ENCODE peak calls at places on chromosomes 7 and 10, in five cellular contexts. O, X, R, Z and F are unnamed samples.

GRCh38 chr7:140225562-140226249 is 48.9 kb upstream of the KDM7A start:
- DNase-seq in O (no peak), X (no peak), R (no peak), Z (no peak), F (no peak)

GRCh38 chr7:127348247-127348631 is 44.3 kb downstream of the ZNF800 start:
- DNase-seq in O (no peak), X (no peak), R (no peak), Z (no peak), F (no peak)

GRCh38 chr10:73910401-73910763 is 550 bp upstream of the PLAU start:
- DNase-seq in O (peak), X (no peak), R (no peak), Z (no peak), F (no peak)

GRCh38 chr7:104983620-104984539 is 30.1 kb upstream of the KMT2E start:
- DNase-seq in O (peak), X (peak), R (peak), Z (peak), F (peak)

GRCh38 chr7:111741811-111742240 is 179.5 kb upstream of the IMMP2L start:
- DNase-seq in O (peak), X (peak), R (peak), Z (peak), F (no peak)

GRCh38 chr10:34908472-34908871 is 93.4 kb upstream of the PARD3 start:
- DNase-seq in O (peak), X (no peak), R (no peak), Z (no peak), F (no peak)

GRCh38 chr7:108000875-108001758 is 1.8 kb downstream of the LAMB1 start:
- DNase-seq in O (peak), X (peak), R (no peak), Z (no peak), F (peak)

GRCh38 chr10:49539320-49539885 is 482 bp upstream of the ERCC6 start:
- DNase-seq in O (peak), X (peak), R (peak), Z (peak), F (peak)

GRCh38 chr7:128152721-128153120 is 88.4 kb upstream of the LEP start:
- DNase-seq in O (no peak), X (no peak), R (no peak), Z (no peak), F (no peak)

GRCh38 chr10:71719042-71719441 is 536 bp downstream of the C10orf105 start:
- DNase-seq in O (no peak), X (peak), R (no peak), Z (peak), F (no peak)

GRCh38 chr7:129635300-129636029 is 23.9 kb downstream of the NRF1 start:
- DNase-seq in O (peak), X (peak), R (peak), Z (peak), F (no peak)

GRCh38 chr7:96486681-96487080 is 164.8 kb upstream of the SLC25A13 start:
- DNase-seq in O (no peak), X (no peak), R (no peak), Z (no peak), F (no peak)

GRCh38 chr10:46236941-46237681 is 49.7 kb upstream of the ANTXRL start:
- DNase-seq in O (no peak), X (no peak), R (no peak), Z (no peak), F (no peak)

GRCh38 chr7:29447828-29448227 is 115.8 kb upstream of the PRR15 start:
- DNase-seq in O (no peak), X (no peak), R (no peak), Z (no peak), F (no peak)

GRCh38 chr10:123804716-123805115 is 86.9 kb downstream of the CPXM2 start:
- DNase-seq in O (no peak), X (no peak), R (no peak), Z (no peak), F (no peak)

GRCh38 chr10:72126184-72126871 is 38.0 kb upstream of the SPOCK2 start:
- DNase-seq in O (peak), X (no peak), R (no peak), Z (no peak), F (no peak)

GRCh38 chr7:138169441-138169851 is 93.2 kb downstream of the AKR1D1 start:
- DNase-seq in O (no peak), X (no peak), R (no peak), Z (no peak), F (no peak)

GRCh38 chr10:116073025-116073424 is 200.0 kb downstream of the GFRA1 start:
- DNase-seq in O (peak), X (no peak), R (no peak), Z (no peak), F (no peak)

GRCh38 chr7:16923019-16923418 is 41.2 kb upstream of the AGR3 start:
- DNase-seq in O (no peak), X (no peak), R (no peak), Z (no peak), F (no peak)

GRCh38 chr7:16919440-16919839 is 37.7 kb upstream of the AGR3 start:
- DNase-seq in O (no peak), X (no peak), R (no peak), Z (no peak), F (no peak)

GRCh38 chr7:16921644-16922257 is 40.0 kb upstream of the AGR3 start:
- DNase-seq in O (no peak), X (no peak), R (no peak), Z (no peak), F (no peak)

GRCh38 chr7:16918288-16918895 is 36.6 kb upstream of the AGR3 start:
- DNase-seq in O (peak), X (no peak), R (no peak), Z (no peak), F (no peak)

GRCh38 chr7:16921151-16921550 is 39.4 kb upstream of the AGR3 start:
- DNase-seq in O (no peak), X (no peak), R (no peak), Z (no peak), F (no peak)
- H3K27ac ChIP-seq in O (no peak), X (no peak), R (no peak), Z (no peak), F (no peak)

GRCh38 chr7:99408347-99409191 is at the start of the genes BUD31 and PDAP1:
- DNase-seq in O (peak), X (peak), R (peak), Z (peak), F (peak)

GRCh38 chr7:99406557-99406956 is 1.8 kb downstream of the PDAP1 start:
- DNase-seq in O (no peak), X (no peak), R (no peak), Z (no peak), F (no peak)

GRCh38 chr7:99409814-99410213 is 1.0 kb downstream of the BUD31 start:
- DNase-seq in O (no peak), X (no peak), R (no peak), Z (no peak), F (no peak)

GRCh38 chr7:99409192-99409572 is 413 bp downstream of the BUD31 start:
- DNase-seq in O (no peak), X (no peak), R (no peak), Z (no peak), F (no peak)

GRCh38 chr7:99407849-99408346 is 499 bp downstream of the PDAP1 start:
- DNase-seq in O (peak), X (peak), R (peak), Z (no peak), F (peak)
- H3K27ac ChIP-seq in O (peak), X (peak), R (peak), Z (peak), F (peak)

DNA sequence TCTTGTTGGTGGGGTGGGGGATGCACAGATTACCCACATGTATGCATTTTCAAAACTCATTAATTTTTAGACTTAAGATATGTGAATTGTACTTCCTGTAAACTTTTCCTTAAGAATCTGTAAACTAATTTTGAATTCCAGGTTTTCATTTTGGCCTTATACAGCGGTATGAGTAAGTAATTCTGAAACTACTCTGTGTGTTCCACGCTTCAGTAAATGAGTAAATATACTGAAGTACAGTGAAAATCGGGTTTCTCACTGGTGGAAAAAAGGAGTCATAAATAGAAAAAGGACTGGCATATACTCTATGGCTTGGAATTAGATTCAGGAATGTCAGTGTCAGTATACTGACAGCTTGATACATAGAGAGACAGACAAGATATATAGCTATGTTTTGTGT is 72.8 kb downstream of the CTTNBP2 start:
- DNase-seq in O (no peak), X (no peak), R (no peak), Z (no peak), F (no peak)
- H3K27ac ChIP-seq in O (no peak), X (no peak), R (no peak), Z (no peak), F (no peak)

GRCh38 chr10:22625511-22626288 is 88.7 kb downstream of the PIP4K2A start:
- DNase-seq in O (no peak), X (no peak), R (no peak), Z (no peak), F (peak)
- H3K27ac ChIP-seq in O (peak), X (peak), R (peak), Z (no peak), F (no peak)

DNA sequence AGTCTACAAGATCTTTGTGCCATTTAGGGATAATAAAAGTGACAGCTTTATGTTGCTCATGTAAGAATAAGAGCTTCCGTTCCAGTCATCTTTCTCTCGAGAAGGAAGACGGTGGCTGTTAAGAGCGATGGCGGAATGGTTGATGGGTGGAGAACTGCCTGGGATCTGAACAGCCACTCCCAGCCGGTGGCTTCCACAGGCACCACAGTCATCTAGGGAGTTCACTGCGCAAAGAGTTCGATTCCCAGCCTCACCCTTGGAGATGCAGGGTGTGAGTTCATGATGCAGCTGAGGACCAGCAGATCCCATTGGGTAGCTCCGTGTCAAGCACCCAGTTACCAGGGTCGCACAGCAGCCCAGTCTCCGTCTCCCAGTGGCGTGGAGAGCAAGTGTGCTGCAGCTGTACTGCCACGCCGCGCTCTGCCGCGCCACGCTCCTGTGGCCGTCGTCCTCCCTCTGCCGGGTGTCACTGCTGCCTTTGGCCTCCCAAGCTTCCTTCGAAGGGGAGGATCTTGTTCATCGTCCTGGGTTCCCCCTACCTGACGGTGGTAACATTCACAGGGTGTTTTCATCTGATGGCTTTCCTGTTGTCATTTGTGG is 7.8 kb downstream of the SUN1 start:
- DNase-seq in O (no peak), X (no peak), R (no peak), Z (no peak), F (no peak)
- H3K27ac ChIP-seq in O (no peak), X (peak), R (no peak), Z (no peak), F (no peak)

GRCh38 chr10:75189266-75190096 is 21.1 kb upstream of the VDAC2 start:
- DNase-seq in O (no peak), X (no peak), R (no peak), Z (no peak), F (no peak)

GRCh38 chr10:75186310-75186709 is 24.3 kb upstream of the VDAC2 start:
- DNase-seq in O (no peak), X (no peak), R (no peak), Z (no peak), F (no peak)

GRCh38 chr10:75191821-75192568 is 18.6 kb upstream of the VDAC2 start:
- DNase-seq in O (no peak), X (peak), R (no peak), Z (no peak), F (peak)

DNA sequence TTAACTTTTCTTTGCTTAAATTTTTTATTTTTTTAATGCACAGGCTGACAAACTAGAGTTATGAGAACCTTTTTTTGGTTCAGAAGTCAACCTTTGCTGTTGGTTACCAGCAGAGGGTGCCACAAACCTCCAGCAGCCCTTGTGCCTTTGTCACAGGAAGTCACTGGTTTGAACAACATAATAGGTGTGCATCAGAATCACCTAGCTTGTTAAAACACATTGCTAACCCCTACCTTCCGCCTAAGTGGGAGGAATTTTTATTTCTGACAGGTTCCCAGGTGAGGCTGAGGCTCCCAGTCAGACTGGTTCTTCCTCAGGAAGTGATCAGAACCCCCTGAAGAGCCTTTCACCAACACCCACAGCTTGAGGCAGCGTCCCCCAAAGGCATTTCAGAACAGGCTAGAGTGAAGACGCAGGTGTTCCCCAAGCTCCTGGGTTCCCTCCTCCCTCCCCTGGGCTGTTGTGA is 22.6 kb upstream of the VDAC2 start:
- DNase-seq in O (peak), X (peak), R (peak), Z (no peak), F (no peak)
- H3K27ac ChIP-seq in O (no peak), X (no peak), R (no peak), Z (no peak), F (no peak)